ENCODE peak calls at places on chromosomes 3 and 15, in ten cellular contexts. One of them, this sample, is unnamed.

GRCh38 chr3:23776352-23776891 is 29.3 kb upstream of the UBE2E1 start:
- DNase-seq in transverse colon: no peak
- DNase-seq in sigmoid colon: no peak
- DNase-seq in thoracic aorta: no peak
- DNase-seq in tibial artery: peak
- DNase-seq in AG10803: peak
- DNase-seq in Panc1: no peak
- DNase-seq in adrenal gland: no peak
- DNase-seq in IMR-90: peak
- DNase-seq in fibroblast of the aortic adventitia: peak
- DNase-seq in this sample: no peak

GRCh38 chr3:112623213-112623612 is 17.7 kb downstream of the CCDC80 start:
- DNase-seq in fibroblast of the aortic adventitia: no peak
- DNase-seq in IMR-90: no peak
- DNase-seq in sigmoid colon: no peak
- DNase-seq in tibial artery: no peak
- DNase-seq in transverse colon: no peak
- DNase-seq in thoracic aorta: no peak
- DNase-seq in Panc1: no peak
- DNase-seq in AG10803: peak
- DNase-seq in adrenal gland: no peak
- DNase-seq in this sample: no peak

GRCh38 chr15:64816452-64816851 is 9.0 kb downstream of the PIF1 start:
- DNase-seq in sigmoid colon: no peak
- DNase-seq in Panc1: no peak
- DNase-seq in adrenal gland: no peak
- DNase-seq in tibial artery: no peak
- DNase-seq in transverse colon: no peak
- DNase-seq in thoracic aorta: no peak
- DNase-seq in AG10803: no peak
- DNase-seq in IMR-90: no peak
- DNase-seq in fibroblast of the aortic adventitia: no peak
- DNase-seq in this sample: no peak

GRCh38 chr15:94791008-94791407 is 559.6 kb downstream of the MCTP2 start:
- DNase-seq in fibroblast of the aortic adventitia: no peak
- DNase-seq in Panc1: no peak
- DNase-seq in adrenal gland: no peak
- DNase-seq in transverse colon: no peak
- DNase-seq in thoracic aorta: no peak
- DNase-seq in AG10803: no peak
- DNase-seq in tibial artery: no peak
- DNase-seq in IMR-90: no peak
- DNase-seq in sigmoid colon: no peak
- DNase-seq in this sample: no peak

GRCh38 chr15:87681054-87681453 is 575.5 kb downstream of the NTRK3 start:
- DNase-seq in AG10803: no peak
- DNase-seq in Panc1: no peak
- DNase-seq in IMR-90: no peak
- DNase-seq in thoracic aorta: no peak
- DNase-seq in tibial artery: no peak
- DNase-seq in adrenal gland: no peak
- DNase-seq in transverse colon: no peak
- DNase-seq in fibroblast of the aortic adventitia: no peak
- DNase-seq in sigmoid colon: no peak
- DNase-seq in this sample: no peak

GRCh38 chr15:78681306-78682012 is 40.4 kb upstream of the CHRNB4 start:
- DNase-seq in thoracic aorta: no peak
- DNase-seq in fibroblast of the aortic adventitia: no peak
- DNase-seq in sigmoid colon: no peak
- DNase-seq in IMR-90: no peak
- DNase-seq in tibial artery: no peak
- DNase-seq in transverse colon: no peak
- DNase-seq in AG10803: no peak
- DNase-seq in Panc1: no peak
- DNase-seq in adrenal gland: no peak
- DNase-seq in this sample: no peak

GRCh38 chr15:70114226-70114625 is 16.5 kb upstream of the TLE3 start:
- DNase-seq in tibial artery: no peak
- DNase-seq in Panc1: no peak
- DNase-seq in IMR-90: no peak
- DNase-seq in AG10803: no peak
- DNase-seq in fibroblast of the aortic adventitia: no peak
- DNase-seq in transverse colon: no peak
- DNase-seq in sigmoid colon: no peak
- DNase-seq in thoracic aorta: no peak
- DNase-seq in adrenal gland: no peak
- DNase-seq in this sample: no peak

GRCh38 chr3:107899996-107900651 is 190.7 kb downstream of the CD47 start:
- DNase-seq in Panc1: no peak
- DNase-seq in IMR-90: peak
- DNase-seq in sigmoid colon: no peak
- DNase-seq in adrenal gland: no peak
- DNase-seq in thoracic aorta: no peak
- DNase-seq in AG10803: peak
- DNase-seq in tibial artery: no peak
- DNase-seq in transverse colon: no peak
- DNase-seq in fibroblast of the aortic adventitia: no peak
- DNase-seq in this sample: no peak

GRCh38 chr3:151008699-151009098 is 36.2 kb upstream of the CLRN1 start:
- DNase-seq in IMR-90: peak
- DNase-seq in thoracic aorta: no peak
- DNase-seq in AG10803: peak
- DNase-seq in Panc1: no peak
- DNase-seq in fibroblast of the aortic adventitia: peak
- DNase-seq in transverse colon: no peak
- DNase-seq in tibial artery: no peak
- DNase-seq in sigmoid colon: no peak
- DNase-seq in adrenal gland: no peak
- DNase-seq in this sample: no peak

GRCh38 chr3:126654571-126655393 is at the start of gene TXNRD3:
- DNase-seq in sigmoid colon: peak
- DNase-seq in IMR-90: peak
- DNase-seq in Panc1: no peak
- DNase-seq in adrenal gland: peak
- DNase-seq in transverse colon: peak
- DNase-seq in tibial artery: peak
- DNase-seq in AG10803: peak
- DNase-seq in fibroblast of the aortic adventitia: peak
- DNase-seq in thoracic aorta: no peak
- DNase-seq in this sample: no peak
- TF ChIP-seq CTCF in sigmoid colon: no peak
- TF ChIP-seq CTCF in IMR-90: peak
- TF ChIP-seq CTCF in Panc1: peak
- TF ChIP-seq CTCF in adrenal gland: no peak
- TF ChIP-seq CTCF in transverse colon: no peak
- TF ChIP-seq CTCF in tibial artery: peak
- TF ChIP-seq CTCF in AG10803: no peak
- TF ChIP-seq CTCF in fibroblast of the aortic adventitia: peak
- TF ChIP-seq CTCF in thoracic aorta: peak
- TF ChIP-seq CTCF in this sample: no peak

GRCh38 chr15:89731275-89731674 is 19.8 kb downstream of the MESP1 start:
- DNase-seq in tibial artery: no peak
- DNase-seq in adrenal gland: no peak
- DNase-seq in AG10803: no peak
- DNase-seq in transverse colon: no peak
- DNase-seq in sigmoid colon: no peak
- DNase-seq in Panc1: no peak
- DNase-seq in IMR-90: no peak
- DNase-seq in fibroblast of the aortic adventitia: no peak
- DNase-seq in thoracic aorta: no peak
- DNase-seq in this sample: no peak

GRCh38 chr15:89735773-89736172 is 15.3 kb downstream of the MESP1 start:
- DNase-seq in fibroblast of the aortic adventitia: no peak
- DNase-seq in sigmoid colon: no peak
- DNase-seq in thoracic aorta: no peak
- DNase-seq in transverse colon: no peak
- DNase-seq in adrenal gland: no peak
- DNase-seq in tibial artery: no peak
- DNase-seq in AG10803: no peak
- DNase-seq in IMR-90: no peak
- DNase-seq in Panc1: no peak
- DNase-seq in this sample: no peak

GRCh38 chr15:89728254-89728653 is 22.8 kb downstream of the MESP1 start:
- DNase-seq in adrenal gland: no peak
- DNase-seq in thoracic aorta: no peak
- DNase-seq in tibial artery: no peak
- DNase-seq in transverse colon: no peak
- DNase-seq in sigmoid colon: no peak
- DNase-seq in Panc1: no peak
- DNase-seq in AG10803: peak
- DNase-seq in IMR-90: no peak
- DNase-seq in fibroblast of the aortic adventitia: peak
- DNase-seq in this sample: no peak

GRCh38 chr15:89732451-89733172 is 18.4 kb downstream of the MESP1 start:
- DNase-seq in IMR-90: no peak
- DNase-seq in fibroblast of the aortic adventitia: no peak
- DNase-seq in adrenal gland: no peak
- DNase-seq in AG10803: peak
- DNase-seq in thoracic aorta: no peak
- DNase-seq in sigmoid colon: no peak
- DNase-seq in transverse colon: no peak
- DNase-seq in tibial artery: no peak
- DNase-seq in Panc1: no peak
- DNase-seq in this sample: no peak
- TF ChIP-seq CTCF in IMR-90: no peak
- TF ChIP-seq CTCF in fibroblast of the aortic adventitia: no peak
- TF ChIP-seq CTCF in adrenal gland: no peak
- TF ChIP-seq CTCF in AG10803: no peak
- TF ChIP-seq CTCF in thoracic aorta: no peak
- TF ChIP-seq CTCF in sigmoid colon: no peak
- TF ChIP-seq CTCF in transverse colon: no peak
- TF ChIP-seq CTCF in tibial artery: no peak
- TF ChIP-seq CTCF in Panc1: no peak
- TF ChIP-seq CTCF in this sample: no peak

GRCh38 chr3:197802505-197803459 is 11.7 kb downstream of the LRCH3 start:
- DNase-seq in IMR-90: no peak
- DNase-seq in Panc1: no peak
- DNase-seq in sigmoid colon: no peak
- DNase-seq in fibroblast of the aortic adventitia: no peak
- DNase-seq in transverse colon: no peak
- DNase-seq in tibial artery: no peak
- DNase-seq in adrenal gland: no peak
- DNase-seq in thoracic aorta: no peak
- DNase-seq in AG10803: no peak
- DNase-seq in this sample: no peak
- TF ChIP-seq CTCF in IMR-90: peak
- TF ChIP-seq CTCF in Panc1: peak
- TF ChIP-seq CTCF in sigmoid colon: no peak
- TF ChIP-seq CTCF in fibroblast of the aortic adventitia: peak
- TF ChIP-seq CTCF in transverse colon: no peak
- TF ChIP-seq CTCF in tibial artery: no peak
- TF ChIP-seq CTCF in adrenal gland: peak
- TF ChIP-seq CTCF in thoracic aorta: no peak
- TF ChIP-seq CTCF in AG10803: peak
- TF ChIP-seq CTCF in this sample: peak

GRCh38 chr3:191699546-191699945 is 238.6 kb downstream of the PYDC2 start:
- DNase-seq in transverse colon: no peak
- DNase-seq in tibial artery: no peak
- DNase-seq in adrenal gland: no peak
- DNase-seq in IMR-90: no peak
- DNase-seq in thoracic aorta: no peak
- DNase-seq in fibroblast of the aortic adventitia: no peak
- DNase-seq in AG10803: no peak
- DNase-seq in sigmoid colon: no peak
- DNase-seq in Panc1: no peak
- DNase-seq in this sample: no peak
- TF ChIP-seq CTCF in transverse colon: no peak
- TF ChIP-seq CTCF in tibial artery: no peak
- TF ChIP-seq CTCF in adrenal gland: no peak
- TF ChIP-seq CTCF in IMR-90: no peak
- TF ChIP-seq CTCF in thoracic aorta: no peak
- TF ChIP-seq CTCF in fibroblast of the aortic adventitia: no peak
- TF ChIP-seq CTCF in AG10803: no peak
- TF ChIP-seq CTCF in sigmoid colon: no peak
- TF ChIP-seq CTCF in Panc1: no peak
- TF ChIP-seq CTCF in this sample: no peak

DNA sequence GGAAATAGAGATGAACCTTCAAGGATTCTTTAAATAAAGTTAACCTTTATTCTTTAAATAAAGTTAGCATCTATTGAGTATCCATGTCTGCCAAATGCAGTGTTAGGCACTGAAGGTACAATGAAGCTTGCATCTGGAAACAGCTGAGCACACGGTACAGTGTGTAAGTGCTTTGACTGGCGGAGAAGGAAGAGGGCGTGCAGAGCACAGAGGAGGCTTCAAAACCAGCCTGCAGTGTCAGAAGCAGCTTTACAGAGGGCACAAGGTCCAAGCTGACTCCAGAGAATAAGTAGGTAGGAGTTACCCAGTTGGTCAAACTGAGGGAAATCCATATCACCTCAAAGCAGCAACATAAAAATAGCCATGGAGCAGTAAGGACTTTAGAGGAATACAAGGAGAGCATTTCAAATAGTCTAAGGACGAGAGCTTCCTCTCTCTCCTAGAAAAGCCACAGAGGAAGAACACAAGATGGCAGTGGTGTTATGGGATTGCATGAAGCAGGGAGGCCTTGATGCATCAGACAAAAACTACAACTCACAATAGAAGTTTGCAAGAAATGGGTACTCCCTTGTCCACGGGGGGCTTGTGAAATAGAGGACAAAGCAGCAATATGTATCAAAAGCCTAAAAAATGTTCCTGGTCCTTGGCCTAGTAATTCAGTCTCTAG is 60.3 kb upstream of the PPP2R3A start:
- DNase-seq in sigmoid colon: no peak
- DNase-seq in adrenal gland: no peak
- DNase-seq in thoracic aorta: no peak
- DNase-seq in tibial artery: no peak
- DNase-seq in Panc1: no peak
- DNase-seq in IMR-90: peak
- DNase-seq in transverse colon: no peak
- DNase-seq in fibroblast of the aortic adventitia: peak
- DNase-seq in AG10803: peak
- DNase-seq in this sample: no peak
- TF ChIP-seq CTCF in sigmoid colon: no peak
- TF ChIP-seq CTCF in adrenal gland: no peak
- TF ChIP-seq CTCF in thoracic aorta: no peak
- TF ChIP-seq CTCF in tibial artery: no peak
- TF ChIP-seq CTCF in Panc1: peak
- TF ChIP-seq CTCF in IMR-90: peak
- TF ChIP-seq CTCF in transverse colon: no peak
- TF ChIP-seq CTCF in fibroblast of the aortic adventitia: peak
- TF ChIP-seq CTCF in AG10803: peak
- TF ChIP-seq CTCF in this sample: no peak

This sample was measured in CD14-positive monocyte.